ENCODE peak calls at places on chromosomes 2 and 18, in five cellular contexts. G is T-helper 1 cell, J is Kasumi-1, Q is T-helper 9 cell, A is NCI-H1092. O is an unnamed sample.

GRCh38 chr18:42719221-42719620 is 396.3 kb downstream of the RIT2 start:
- DNase-seq in G (no peak), J (no peak), Q (no peak), A (no peak), O (no peak)

GRCh38 chr2:2939078-2939795 is 438.4 kb downstream of the EIPR1 start:
- DNase-seq in G (no peak), J (no peak), Q (no peak), A (no peak), O (no peak)

GRCh38 chr2:236273126-236273525 is 8.9 kb upstream of the ASB18 start:
- DNase-seq in G (no peak), J (no peak), Q (no peak), A (no peak), O (no peak)

GRCh38 chr2:103445356-103445755 is 683.5 kb downstream of the TMEM182 start:
- DNase-seq in G (no peak), J (no peak), Q (no peak), A (peak; percentile 12), O (no peak)

GRCh38 chr2:241898681-241899270 is 29.2 kb downstream of the RTP5 start:
- DNase-seq in G (no peak), J (no peak), Q (no peak), A (no peak), O (no peak)

GRCh38 chr2:21265752-21266151 is 142.0 kb downstream of the TDRD15 start:
- DNase-seq in G (no peak), J (no peak), Q (no peak), A (no peak), O (no peak)

GRCh38 chr18:5955861-5956260 is 60.5 kb upstream of the TMEM200C start:
- DNase-seq in G (no peak), J (no peak), Q (no peak), A (no peak), O (no peak)

GRCh38 chr2:115162454-115163293 is 720.2 kb downstream of the DPP10 start:
- DNase-seq in G (no peak), J (no peak), Q (no peak), A (peak; percentile 8), O (no peak)

GRCh38 chr18:62485684-62486083 is 37.1 kb upstream of the ZCCHC2 start:
- DNase-seq in G (no peak), J (no peak), Q (no peak), A (no peak), O (peak; percentile 69)

GRCh38 chr2:38740851-38741541 is 10.2 kb downstream of the SRSF7 start:
- DNase-seq in G (no peak), J (peak; percentile 69), Q (peak; percentile 23), A (no peak), O (peak; percentile 54)

GRCh38 chr18:44859751-44860458 is 179.2 kb downstream of the SETBP1 start:
- DNase-seq in G (no peak), J (no peak), Q (no peak), A (peak; percentile 44), O (no peak)

GRCh38 chr18:48917579-48918101 is 33.1 kb downstream of the SMAD7 start:
- DNase-seq in G (no peak), J (peak; percentile 16), Q (no peak), A (no peak), O (no peak)

GRCh38 chr18:5059540-5060032 is 137.5 kb downstream of the AKAIN1 start:
- DNase-seq in G (no peak), J (no peak), Q (no peak), A (no peak), O (no peak)

GRCh38 chr2:28648147-28648546 is 103.5 kb upstream of the PPP1CB start:
- DNase-seq in G (no peak), J (no peak), Q (no peak), A (no peak), O (no peak)

GRCh38 chr2:64695656-64696310 is 42.1 kb upstream of the SERTAD2 start:
- DNase-seq in G (no peak), J (no peak), Q (no peak), A (no peak), O (no peak)

GRCh38 chr18:27223570-27224340 is 38.6 kb upstream of the CHST9 start:
- DNase-seq in G (no peak), J (no peak), Q (no peak), A (no peak), O (no peak)

GRCh38 chr18:46946656-46947282 is 29.4 kb downstream of the KATNAL2 start:
- DNase-seq in G (peak; percentile 24), J (no peak), Q (peak; percentile 12), A (no peak), O (peak; percentile 86)

GRCh38 chr2:128413014-128413717 is 94.5 kb upstream of the HS6ST1 start:
- DNase-seq in G (no peak), J (no peak), Q (no peak), A (no peak), O (no peak)